ENCODE peak calls at places on chromosomes 12 and 14, in four cellular contexts. B, G, Y and K are unnamed samples. For H3K4me1 and H3K79me2, the result is how much of the 10 kb centered on the place peaks cover.

GRCh38 chr12:41055875-41056577 is 132.1 kb upstream of the PDZRN4 start:
- DNase-seq in G (peak), B (no peak), Y (no peak), K (peak)

GRCh38 chr14:104659764-104660523 is 29.5 kb upstream of the INF2 start:
- DNase-seq in B (no peak), G (no peak), Y (no peak), K (peak)

GRCh38 chr12:54631551-54631950 is 3.1 kb downstream of the LACRT start:
- DNase-seq in G (no peak), B (no peak), Y (no peak), K (no peak)

GRCh38 chr12:44763021-44763420 is 113.1 kb downstream of the NELL2 start:
- DNase-seq in B (no peak), G (no peak), Y (no peak), K (no peak)

GRCh38 chr14:103141117-103141796 is 18.0 kb downstream of the TNFAIP2 start:
- DNase-seq in G (peak), B (peak), Y (peak), K (peak)

GRCh38 chr12:89707623-89707991 is 1.0 kb downstream of the ATP2B1 start:
- DNase-seq in B (no peak), Y (no peak), G (peak), K (peak)

GRCh38 chr12:51307655-51308593 is 16.1 kb downstream of the BIN2 start:
- DNase-seq in B (peak), Y (no peak), G (peak), K (peak)

GRCh38 chr12:119695034-119695433 is 27.1 kb downstream of the PRKAB1 start:
- DNase-seq in B (no peak), Y (no peak), G (peak), K (peak)

GRCh38 chr14:31294736-31295398 is 87.3 kb upstream of the HECTD1 start:
- DNase-seq in Y (no peak), B (no peak), G (peak), K (no peak)
- H2AFZ ChIP-seq in Y (no peak), B (no peak), G (no peak), K (no peak)

DNA sequence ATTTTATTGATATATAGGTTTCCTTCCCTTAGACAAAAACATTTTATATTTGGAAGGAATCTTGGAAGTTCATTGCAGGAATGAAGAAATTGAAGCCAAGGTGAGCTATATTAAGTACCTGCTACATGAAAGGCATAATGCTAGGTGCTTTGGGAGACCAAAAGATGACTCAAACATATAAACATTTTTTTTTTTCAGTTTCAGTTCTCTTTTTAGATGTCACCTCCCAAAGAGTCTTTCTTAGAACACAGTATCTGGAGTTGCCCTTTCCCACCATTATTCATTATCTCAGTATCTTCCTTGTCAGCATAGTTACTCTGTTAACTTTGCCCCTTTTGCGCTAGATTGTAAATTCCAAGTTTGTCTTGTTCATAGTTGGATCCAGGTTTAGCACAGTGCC is 1.1 kb downstream of the LIN52 start:
- DNase-seq in G (peak), B (no peak), Y (no peak), K (no peak)
- H3K4me1 ChIP-seq in G (under half), B (under half), Y (under half), K (under half)

GRCh38 chr12:124544311-124544970 is 23.0 kb downstream of the NCOR2 start:
- DNase-seq in Y (no peak), G (no peak), B (no peak), K (no peak)

GRCh38 chr12:124544983-124545382 is 22.4 kb downstream of the NCOR2 start:
- DNase-seq in Y (no peak), B (no peak), G (no peak), K (peak)

GRCh38 chr12:124547626-124548025 is 19.8 kb downstream of the NCOR2 start:
- DNase-seq in G (no peak), B (no peak), Y (no peak), K (no peak)

GRCh38 chr12:124543591-124544310 is 23.7 kb downstream of the NCOR2 start:
- DNase-seq in B (no peak), Y (no peak), G (peak), K (no peak)

DNA sequence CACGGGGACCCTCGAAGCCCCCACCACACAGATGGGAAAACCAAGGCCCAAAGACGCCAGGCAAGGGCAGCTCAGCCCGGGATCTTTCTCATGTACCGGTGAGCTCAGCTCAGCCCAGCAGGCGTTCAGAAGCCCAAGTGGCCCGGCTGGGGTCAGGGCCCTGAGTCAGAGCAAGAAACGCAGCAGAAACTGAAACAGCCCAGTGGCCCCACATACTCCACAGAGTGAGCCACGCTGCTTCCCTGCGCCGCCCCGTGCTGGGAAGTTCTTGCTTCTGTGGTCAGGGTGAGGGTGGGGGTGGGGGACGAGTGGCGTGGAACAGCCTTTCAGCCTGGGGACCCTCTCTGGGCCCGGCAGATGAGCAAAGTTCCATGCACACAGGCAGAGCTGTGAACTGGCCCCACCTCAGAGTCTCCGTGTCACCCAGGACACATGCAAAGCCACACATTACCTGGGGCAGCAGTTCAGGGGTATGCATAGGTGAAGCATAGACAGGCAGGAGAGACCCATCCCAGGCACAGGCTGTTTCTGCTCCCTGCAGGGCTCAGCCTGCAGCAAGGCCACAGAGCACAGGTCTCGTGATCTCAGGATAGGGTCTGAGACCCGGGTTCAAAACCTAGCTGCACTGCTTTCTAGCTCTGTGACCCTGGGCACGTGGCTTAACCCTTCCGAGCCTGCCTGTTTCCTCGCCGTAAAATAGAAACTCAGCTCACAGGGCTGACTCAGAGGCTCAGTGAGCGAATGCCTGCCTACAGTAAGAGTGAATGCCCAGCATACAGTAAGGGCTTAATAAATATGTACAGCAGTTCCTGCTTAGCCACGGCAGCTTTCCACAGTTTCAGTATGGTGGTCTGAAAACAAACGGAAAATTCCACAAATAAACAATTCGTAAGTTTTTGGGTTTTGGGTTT is 21.6 kb downstream of the NCOR2 start:
- DNase-seq in G (peak), Y (no peak), B (no peak), K (peak)
- H3K79me2 ChIP-seq in G (half or more), Y (half or more), B (half or more), K (half or more)

GRCh38 chr14:65208548-65208947 is 106.2 kb upstream of the MAX start:
- DNase-seq in B (no peak), G (no peak), Y (no peak), K (no peak)
- H2AFZ ChIP-seq in B (no peak), G (no peak), Y (peak), K (no peak)

DNA sequence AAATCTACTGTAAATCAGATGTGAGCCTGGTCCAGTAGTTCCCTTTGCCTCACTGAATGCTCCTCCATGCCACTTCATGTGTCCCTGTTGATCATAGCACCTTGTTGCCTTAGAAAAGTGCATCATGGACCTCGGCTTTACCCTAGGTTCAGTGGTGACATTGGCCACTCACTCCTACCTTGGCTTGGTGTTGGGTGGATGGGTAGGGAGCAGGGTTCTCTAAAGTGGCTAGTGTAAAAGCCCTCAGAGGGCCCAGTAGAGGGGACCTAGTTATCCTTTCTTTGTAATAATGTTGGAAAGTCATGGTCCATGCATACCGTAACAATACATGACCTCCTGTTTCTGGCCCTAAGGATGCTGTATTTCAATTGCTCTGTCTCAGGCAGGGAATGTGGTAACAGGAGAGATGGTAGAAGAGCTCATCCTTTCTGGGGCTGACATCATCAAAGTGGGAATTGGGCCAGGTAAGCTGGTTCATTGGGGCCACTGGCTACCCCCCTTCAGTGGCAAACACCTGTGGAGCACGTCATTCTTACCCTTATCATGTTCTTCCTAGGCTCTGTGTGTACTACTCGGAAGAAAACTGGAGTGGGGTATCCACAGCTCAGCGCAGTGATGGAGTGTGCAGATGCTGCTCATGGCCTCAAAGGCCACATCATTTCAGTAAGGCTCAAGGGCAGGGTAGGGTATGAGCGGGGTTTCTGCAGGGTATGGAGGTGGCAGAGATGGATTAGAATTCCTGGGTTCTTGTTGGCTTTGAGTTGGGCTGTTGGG is 4.1 kb downstream of the GMPR2 start:
- DNase-seq in G (no peak), Y (no peak), B (no peak), K (no peak)
- H3K4me1 ChIP-seq in G (under half), Y (under half), B (under half), K (under half)